ENCODE peak calls at places on chromosomes 13 and 19, in five cellular contexts. I is breast epithelium; Q is CD8-positive, alpha-beta T cell; G is left lung; N is astrocyte of the spinal cord. A is an unnamed sample.

GRCh38 chr13:99086869-99087129 is 108.9 kb upstream of the DOCK9 start:
- DNase-seq in N (no peak), G (peak), Q (peak), I (no peak), A (no peak)

GRCh38 chr13:84037937-84038464 is 155.7 kb upstream of the SLITRK1 start:
- DNase-seq in I (no peak), N (no peak), G (no peak), Q (no peak), A (no peak)

GRCh38 chr19:29259867-29260281 is 46.9 kb upstream of the UQCRFS1 start:
- DNase-seq in N (no peak), G (no peak), I (no peak), Q (peak), A (no peak)

GRCh38 chr19:40264314-40265054 is 20.7 kb downstream of the AKT2 start:
- DNase-seq in I (no peak), N (no peak), G (no peak), Q (no peak), A (no peak)

GRCh38 chr13:30045916-30046704 is 195.7 kb upstream of the UBL3 start:
- DNase-seq in I (no peak), Q (no peak), N (peak), G (no peak), A (no peak)

GRCh38 chr13:110965038-110965754 is 50.3 kb upstream of the ANKRD10 start:
- DNase-seq in Q (no peak), N (peak), I (no peak), G (no peak), A (no peak)

GRCh38 chr19:4059931-4060620 is 6.6 kb downstream of the ZBTB7A start:
- DNase-seq in G (peak), N (no peak), Q (peak), I (no peak), A (peak)

GRCh38 chr19:13051581-13052165 is 51.0 kb downstream of the LYL1 start:
- DNase-seq in I (peak), Q (no peak), N (peak), G (peak), A (no peak)

GRCh38 chr19:27393591-27393990 is 1819.4 kb downstream of the UQCRFS1 start:
- DNase-seq in I (no peak), Q (no peak), N (no peak), G (no peak), A (no peak)

GRCh38 chr19:40519352-40520322 is 52.8 kb downstream of the SPTBN4 start:
- DNase-seq in Q (no peak), I (no peak), N (no peak), G (peak), A (no peak)

GRCh38 chr13:60226507-60226906 is 62.8 kb upstream of the DIAPH3 start:
- DNase-seq in G (no peak), Q (no peak), N (peak), I (no peak), A (no peak)

GRCh38 chr19:58555920-58556632 is 1.2 kb upstream of the CHMP2A start:
- DNase-seq in Q (no peak), N (no peak), I (no peak), G (no peak), A (no peak)

GRCh38 chr13:99665716-99666115 is 164.4 kb downstream of the TM9SF2 start:
- DNase-seq in Q (no peak), G (no peak), I (no peak), N (no peak), A (no peak)

GRCh38 chr13:75771818-75772217 is 135.7 kb downstream of the LMO7 start:
- DNase-seq in Q (no peak), N (peak), I (no peak), G (no peak), A (no peak)

GRCh38 chr19:28546148-28546685 is 666.7 kb downstream of the UQCRFS1 start:
- DNase-seq in I (no peak), N (no peak), Q (no peak), G (no peak), A (no peak)

GRCh38 chr13:110916671-110917142 is 1.8 kb upstream of the ANKRD10 start:
- DNase-seq in G (no peak), Q (no peak), I (no peak), N (peak), A (no peak)

DNA sequence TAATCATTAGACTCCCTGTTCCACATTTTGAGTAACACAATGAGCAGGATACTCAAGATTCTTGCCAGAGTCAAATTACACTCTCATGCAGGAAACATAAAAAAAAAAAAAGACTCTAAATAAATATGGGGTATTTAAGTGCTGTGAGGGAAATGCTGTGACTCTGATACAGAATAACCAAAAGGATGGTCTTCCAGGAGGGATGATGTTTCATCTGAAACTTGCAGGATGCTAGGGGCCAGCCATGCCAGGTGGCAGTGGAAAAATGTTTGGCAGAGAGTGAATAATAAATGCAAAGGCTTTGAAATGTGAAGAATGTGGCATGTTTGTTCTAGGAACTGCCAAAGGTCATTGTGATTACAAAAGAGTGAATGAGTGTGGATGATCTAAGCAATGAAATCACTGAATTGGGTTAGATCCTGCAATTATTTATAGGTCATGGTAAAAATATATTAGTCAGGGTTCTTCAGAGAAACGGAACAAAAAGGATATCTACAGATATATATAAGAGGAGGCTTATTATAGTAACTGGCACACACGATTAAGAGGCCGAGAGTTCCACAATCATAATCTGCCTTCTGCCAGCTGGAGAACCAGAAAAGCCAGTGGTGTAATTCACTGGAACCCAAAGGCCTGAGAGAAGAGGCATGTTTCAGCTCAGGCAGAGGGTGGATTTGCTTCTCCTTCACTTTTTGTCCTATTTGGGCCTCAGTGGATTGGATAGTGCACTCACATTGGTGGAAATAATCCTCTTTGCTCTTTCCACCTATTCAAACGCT is 1832.8 kb upstream of the MIR17HG start:
- DNase-seq in N (peak), I (no peak), Q (no peak), G (no peak), A (no peak)
- TF ChIP-seq CTCF in N (no peak), I (no peak), Q (no peak), G (no peak), A (no peak)

DNA sequence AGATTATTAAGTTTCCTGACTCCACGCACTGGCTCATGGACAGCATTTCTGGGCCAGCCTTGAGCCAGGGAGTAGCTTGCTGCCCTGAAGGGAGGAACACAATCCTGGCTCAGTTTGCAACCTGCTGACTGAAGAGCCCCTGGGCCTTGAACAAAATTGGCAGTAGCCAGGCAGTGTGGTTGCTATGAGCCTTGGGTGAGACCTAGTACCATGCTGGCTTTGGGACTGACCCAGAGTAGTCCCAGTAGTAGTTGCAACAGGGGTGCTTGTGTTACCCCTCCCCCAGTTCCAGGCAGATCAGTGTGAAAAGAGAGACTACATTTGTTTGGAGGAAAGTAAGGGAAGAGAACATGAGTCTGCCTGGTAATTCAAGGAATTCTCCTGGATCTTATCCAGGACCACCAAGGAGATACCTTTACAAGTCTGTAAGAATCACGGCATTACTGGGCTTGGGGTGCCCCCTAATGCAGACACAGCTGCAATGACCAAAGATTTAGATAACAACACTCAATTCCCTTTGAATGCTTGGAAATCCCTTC is 22.0 kb downstream of the ITGBL1 start:
- DNase-seq in I (no peak), G (no peak), Q (no peak), N (peak), A (no peak)
- TF ChIP-seq CTCF in I (no peak), G (no peak), Q (no peak), N (peak), A (no peak)

GRCh38 chr13:72151241-72151640 is 284.2 kb upstream of the DACH1 start:
- DNase-seq in N (peak), G (no peak), Q (no peak), I (no peak), A (no peak)
- TF ChIP-seq CTCF in N (no peak), G (no peak), Q (no peak), I (no peak), A (no peak)

GRCh38 chr19:51346742-51347141 is 4.8 kb upstream of the VSIG10L start:
- DNase-seq in I (no peak), G (no peak), N (no peak), Q (no peak), A (no peak)
- TF ChIP-seq CTCF in I (no peak), G (no peak), N (no peak), Q (no peak), A (no peak)

GRCh38 chr19:49210108-49210900 is 52.7 kb downstream of the TRPM4 start:
- DNase-seq in G (peak), N (peak), Q (no peak), I (no peak), A (peak)
- TF ChIP-seq CTCF in G (no peak), N (peak), Q (no peak), I (no peak), A (peak)

GRCh38 chr19:46284635-46285034 is 12.2 kb upstream of the HIF3A start:
- DNase-seq in I (no peak), G (no peak), Q (no peak), N (no peak), A (no peak)

GRCh38 chr19:46283771-46284170 is 13.1 kb upstream of the HIF3A start:
- DNase-seq in I (no peak), N (no peak), Q (no peak), G (no peak), A (no peak)

DNA sequence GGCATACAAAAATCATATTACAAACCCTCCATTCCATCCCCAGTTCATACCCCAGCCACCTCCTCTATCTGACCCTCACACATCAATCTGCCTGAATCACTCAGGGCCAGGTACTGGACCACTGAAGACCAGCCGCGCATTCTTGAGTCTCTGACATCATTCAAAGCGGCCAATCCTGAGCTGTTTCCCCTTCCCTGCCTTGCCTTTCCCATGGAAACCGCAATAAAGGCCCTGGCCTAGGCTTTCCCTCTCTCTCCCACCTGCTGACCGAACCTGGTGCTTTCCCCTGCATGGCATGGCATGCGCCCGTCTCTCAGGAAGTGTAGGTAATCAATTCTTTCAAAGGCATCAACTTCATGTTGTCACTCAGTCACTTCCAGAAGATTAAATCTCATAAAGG is 17.7 kb upstream of the HIF3A start:
- DNase-seq in N (no peak), I (no peak), G (no peak), Q (no peak), A (no peak)
- TF ChIP-seq CTCF in N (no peak), I (no peak), G (no peak), Q (no peak), A (no peak)

DNA sequence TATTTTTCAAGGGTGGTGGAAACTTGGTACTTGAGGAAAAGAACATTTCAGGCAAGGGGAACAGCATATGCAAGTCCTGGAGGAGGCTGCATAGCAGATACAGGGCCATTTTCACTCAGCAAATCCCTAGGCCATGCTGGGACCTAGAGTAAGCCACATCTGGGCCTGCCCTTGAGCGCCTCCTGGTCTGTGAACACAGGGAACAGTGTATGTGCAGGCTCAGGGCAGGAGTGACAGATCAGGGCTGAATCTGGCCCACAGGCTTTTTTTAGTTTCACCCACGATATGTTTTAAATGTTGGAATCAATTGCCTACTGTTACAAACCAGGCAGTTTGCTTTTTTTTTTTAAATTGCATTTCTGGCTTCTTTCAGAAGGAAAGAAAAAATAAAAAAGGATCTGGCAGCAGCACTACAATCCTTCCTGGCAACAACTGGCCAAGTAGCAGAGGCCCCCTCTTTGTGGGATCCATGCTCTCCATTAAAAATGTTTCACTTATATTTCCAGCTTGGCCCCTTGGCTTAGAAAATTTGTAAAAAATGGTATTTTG is 1.4 kb upstream of the TMEM145 start:
- DNase-seq in G (no peak), I (no peak), Q (no peak), N (no peak), A (no peak)
- TF ChIP-seq CTCF in G (no peak), I (no peak), Q (no peak), N (no peak), A (no peak)

GRCh38 chr19:11555246-11555645 is 3.8 kb downstream of the ELOF1 start:
- DNase-seq in I (no peak), Q (no peak), N (no peak), G (no peak), A (no peak)

GRCh38 chr19:11556634-11557420 is 2.2 kb downstream of the ELOF1 start:
- DNase-seq in Q (no peak), G (no peak), I (no peak), N (no peak), A (no peak)

GRCh38 chr19:11563530-11563929 is 4.5 kb upstream of the ELOF1 start:
- DNase-seq in G (no peak), N (no peak), I (no peak), Q (no peak), A (no peak)

GRCh38 chr19:11560404-11560988 is 1.5 kb upstream of the ELOF1 start:
- DNase-seq in G (no peak), Q (no peak), N (peak), I (no peak), A (peak)

GRCh38 chr19:11558881-11559828 is at the start of gene ELOF1:
- DNase-seq in I (peak), N (peak), Q (peak), G (peak), A (peak)
- TF ChIP-seq CTCF in I (peak), N (peak), Q (no peak), G (no peak), A (no peak)

GRCh38 chr19:17724655-17725054 is 5.4 kb downstream of the MAP1S start:
- DNase-seq in N (no peak), I (no peak), G (no peak), Q (no peak), A (no peak)

GRCh38 chr19:17727843-17728242 is 8.6 kb downstream of the MAP1S start:
- DNase-seq in N (no peak), G (no peak), I (no peak), Q (no peak), A (no peak)

GRCh38 chr19:17726914-17727773 is 7.9 kb downstream of the MAP1S start:
- DNase-seq in Q (no peak), N (no peak), G (no peak), I (no peak), A (no peak)

GRCh38 chr19:17726136-17726741 is 7.0 kb downstream of the MAP1S start:
- DNase-seq in G (no peak), N (no peak), Q (no peak), I (no peak), A (no peak)

GRCh38 chr19:17725422-17726078 is 6.3 kb downstream of the MAP1S start:
- DNase-seq in N (no peak), G (no peak), Q (no peak), I (no peak), A (peak)
- TF ChIP-seq CTCF in N (peak), G (no peak), Q (no peak), I (no peak), A (peak)

A was measured in GM13976.